ENCODE peak calls at places on chromosomes 5 and 9, in six cellular contexts. D is adrenal gland, V is cardiac fibroblast, P is AG09309, M is dorsolateral prefrontal cortex, N is BE2C. A is an unnamed sample.

GRCh38 chr5:68924490-68925145 is 169.2 kb upstream of the SLC30A5 start:
- DNase-seq in V (peak), P (peak), N (no peak), M (no peak), D (no peak), A (peak)

GRCh38 chr9:135811796-135812195 is 95.5 kb downstream of the CAMSAP1 start:
- DNase-seq in D (no peak), N (peak), P (no peak), V (peak), M (peak), A (no peak)

GRCh38 chr5:157842787-157843186 is 16.2 kb downstream of the CLINT1 start:
- DNase-seq in N (no peak), P (no peak), V (no peak), M (no peak), D (no peak), A (no peak)

GRCh38 chr5:128667148-128667547 is 129.1 kb upstream of the FBN2 start:
- DNase-seq in V (peak), P (no peak), D (no peak), M (no peak), N (no peak), A (no peak)

GRCh38 chr5:138102454-138103320 is 18.9 kb downstream of the WNT8A start:
- DNase-seq in V (no peak), M (no peak), D (no peak), P (no peak), N (no peak), A (no peak)

GRCh38 chr5:170614071-170614490 is 110.3 kb downstream of the KCNIP1 start:
- DNase-seq in M (no peak), P (no peak), N (peak), V (no peak), D (no peak), A (no peak)

GRCh38 chr5:140049205-140049604 is 6.1 kb upstream of the NRG2 start:
- DNase-seq in M (no peak), D (no peak), P (no peak), V (no peak), N (no peak), A (no peak)

GRCh38 chr9:33113799-33114547 is 37.5 kb upstream of the SMU1 start:
- DNase-seq in P (no peak), N (no peak), V (no peak), D (peak), M (no peak), A (no peak)

GRCh38 chr9:129626079-129626943 is at the start of gene NTMT1:
- DNase-seq in M (peak), V (peak), D (peak), N (peak), P (no peak), A (no peak)

GRCh38 chr9:3467593-3468219 is 58.1 kb downstream of the RFX3 start:
- DNase-seq in M (no peak), P (peak), D (peak), N (peak), V (peak), A (peak)

GRCh38 chr5:93735378-93735777 is 6.0 kb downstream of the POU5F2 start:
- DNase-seq in N (no peak), D (no peak), P (no peak), V (peak), M (no peak), A (no peak)

GRCh38 chr5:167030500-167031120 is 1260.8 kb upstream of the WWC1 start:
- DNase-seq in D (no peak), M (no peak), V (peak), P (no peak), N (peak), A (no peak)

GRCh38 chr5:165157209-165157608 is 1651.8 kb downstream of the MAT2B start:
- DNase-seq in M (no peak), P (no peak), V (no peak), N (no peak), D (no peak), A (no peak)

GRCh38 chr9:2180704-2181103 is 165.6 kb downstream of the SMARCA2 start:
- DNase-seq in N (no peak), D (no peak), P (no peak), M (no peak), V (no peak), A (peak)

GRCh38 chr5:154824070-154824469 is 26.3 kb downstream of the FAXDC2 start:
- DNase-seq in N (no peak), D (no peak), P (no peak), V (no peak), M (no peak), A (no peak)

GRCh38 chr5:78538240-78538850 is 110.2 kb downstream of the LHFPL2 start:
- DNase-seq in P (no peak), D (no peak), V (no peak), M (no peak), N (no peak), A (no peak)

GRCh38 chr5:132766020-132766805 is 10.8 kb downstream of the SEPTIN8 start:
- DNase-seq in M (no peak), N (no peak), V (no peak), P (no peak), D (no peak), A (no peak)

GRCh38 chr5:130324953-130325671 is 420.8 kb downstream of the CHSY3 start:
- DNase-seq in V (no peak), P (no peak), D (no peak), N (no peak), M (no peak), A (no peak)

GRCh38 chr9:91296354-91296753 is 65.4 kb downstream of the AUH start:
- DNase-seq in D (no peak), V (no peak), N (no peak), M (no peak), P (no peak), A (no peak)

GRCh38 chr5:72353046-72353445 is 32.9 kb downstream of the PTCD2 start:
- DNase-seq in N (no peak), V (peak), P (peak), D (no peak), M (no peak), A (no peak)

DNA sequence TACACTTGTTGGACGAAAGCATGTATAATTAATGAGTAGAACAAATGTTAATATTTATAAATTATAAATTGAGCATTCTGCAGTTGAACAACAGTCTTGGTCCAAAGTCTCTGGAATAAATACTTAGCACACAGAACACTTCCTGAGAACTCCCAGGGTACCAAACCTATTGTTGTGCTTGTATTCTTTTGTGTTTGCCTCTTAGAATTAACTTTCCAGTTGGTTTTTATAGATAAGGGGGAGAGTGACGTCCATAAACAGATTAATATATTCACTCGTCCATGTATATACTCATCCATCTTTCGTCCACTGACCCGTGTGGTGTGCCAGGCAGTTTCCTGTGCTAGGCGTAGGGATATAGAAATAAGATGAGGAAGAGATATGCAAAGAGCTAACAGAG is 62.3 kb upstream of the TGFBR1 start:
- DNase-seq in V (no peak), M (no peak), N (no peak), D (no peak), P (no peak), A (no peak)
- TF ChIP-seq CTCF in V (no peak), M (no peak), N (no peak), D (no peak), P (no peak), A (no peak)

DNA sequence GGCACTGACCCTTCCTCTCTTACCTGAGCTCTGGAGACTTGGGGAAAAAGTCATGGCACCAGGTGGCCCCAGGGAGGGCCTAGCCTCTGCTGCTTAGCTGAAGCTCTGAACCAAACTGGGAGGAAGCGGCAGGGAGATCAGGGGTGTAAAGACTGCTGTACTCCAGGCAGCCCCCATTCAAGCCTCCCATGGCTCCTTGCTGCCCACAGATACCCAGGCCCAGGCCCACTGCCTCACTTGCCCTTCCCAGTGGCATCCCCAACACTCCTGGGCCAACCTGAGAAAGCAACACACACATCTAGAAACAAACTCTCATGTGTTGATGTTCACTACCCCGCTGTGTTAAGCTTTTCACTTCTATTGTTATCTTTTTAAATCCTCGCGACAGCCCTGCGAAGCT is 151.6 kb downstream of the C5orf15 start:
- DNase-seq in M (no peak), P (no peak), V (no peak), N (no peak), D (no peak), A (no peak)
- TF ChIP-seq CTCF in M (no peak), P (no peak), V (no peak), N (no peak), D (no peak), A (no peak)

GRCh38 chr5:142770650-142771609 is 753 bp downstream of the ARHGAP26 start:
- DNase-seq in D (peak), M (peak), V (peak), N (peak), P (no peak), A (no peak)

GRCh38 chr5:142769251-142769792 is 855 bp upstream of the ARHGAP26 start:
- DNase-seq in P (no peak), D (peak), M (no peak), V (no peak), N (peak), A (no peak)

GRCh38 chr5:142767925-142768324 is 2.3 kb upstream of the ARHGAP26 start:
- DNase-seq in D (no peak), N (no peak), V (no peak), P (no peak), M (no peak), A (no peak)

GRCh38 chr5:142772766-142773293 is 2.7 kb downstream of the ARHGAP26 start:
- DNase-seq in V (no peak), D (no peak), M (no peak), N (no peak), P (no peak), A (no peak)

GRCh38 chr5:142769793-142770649 is at the start of gene ARHGAP26:
- DNase-seq in N (peak), P (peak), M (peak), V (peak), D (peak), A (peak)
- TF ChIP-seq CTCF in N (peak), P (peak), M (peak), V (peak), D (no peak), A (peak)

DNA sequence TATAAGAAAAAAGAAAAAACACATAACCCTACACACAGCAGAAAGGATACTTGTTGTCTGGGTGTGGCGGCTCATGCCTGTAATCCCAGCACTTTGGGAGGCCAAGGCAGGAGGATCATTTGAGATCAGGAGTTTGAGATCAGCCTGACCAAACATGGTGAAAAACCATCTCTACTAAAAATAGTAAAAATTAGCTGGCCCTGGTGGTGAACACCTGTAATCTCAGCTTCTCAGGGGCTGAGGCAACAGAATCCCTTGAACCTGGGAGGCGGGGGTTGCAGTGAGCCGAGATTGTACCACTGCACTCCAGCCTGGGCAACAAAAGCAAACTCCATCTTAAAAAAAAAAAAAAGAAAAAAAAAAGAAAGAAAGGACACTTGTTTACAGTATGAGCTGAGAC is 147.6 kb upstream of the PITX1 start:
- DNase-seq in M (no peak), D (no peak), N (no peak), V (no peak), P (no peak), A (no peak)
- TF ChIP-seq CTCF in M (no peak), D (no peak), N (no peak), V (peak), P (no peak), A (no peak)

GRCh38 chr5:89407053-89407452 is 524.1 kb upstream of the MEF2C start:
- DNase-seq in M (no peak), P (no peak), V (no peak), D (no peak), N (no peak), A (no peak)
- TF ChIP-seq CTCF in M (no peak), P (no peak), V (no peak), D (no peak), N (no peak), A (no peak)